ENCODE peak calls at places on chromosomes 6 and 20, in four cellular contexts. W is Peyer's patch, O is esophagus muscularis mucosa, J is psoas muscle. I is an unnamed sample.

GRCh38 chr6:162173448-162173847 is 554.1 kb downstream of the PRKN start:
- DNase-seq in W (no peak), O (no peak), J (no peak), I (no peak)

GRCh38 chr6:121590438-121590837 is 155.0 kb downstream of the GJA1 start:
- DNase-seq in W (no peak), O (no peak), J (no peak), I (no peak)

GRCh38 chr6:84515082-84515481 is 249.3 kb downstream of the TBX18 start:
- DNase-seq in W (no peak), O (no peak), J (no peak), I (no peak)

GRCh38 chr6:22204153-22204552 is 92.7 kb downstream of the PRL start:
- DNase-seq in W (no peak), O (no peak), J (no peak), I (no peak)

GRCh38 chr6:42279144-42279781 is 61.6 kb upstream of the MRPS10 start:
- DNase-seq in W (peak; percentile 83), O (no peak), J (peak; percentile 38), I (peak; percentile 22)

GRCh38 chr20:43975096-43975768 is 60.6 kb downstream of the TOX2 start:
- DNase-seq in W (no peak), O (no peak), J (no peak), I (no peak)

GRCh38 chr6:11434565-11435326 is 102.8 kb upstream of the TMEM170B start:
- DNase-seq in W (no peak), O (no peak), J (no peak), I (no peak)

GRCh38 chr6:7268362-7269310 is 44.4 kb downstream of the SSR1 start:
- DNase-seq in W (no peak), O (no peak), J (no peak), I (no peak)

GRCh38 chr20:61514018-61514755 is 262.1 kb downstream of the CDH4 start:
- DNase-seq in W (no peak), O (no peak), J (no peak), I (no peak)

GRCh38 chr20:41167481-41168253 is 30.3 kb downstream of the PLCG1 start:
- DNase-seq in W (peak; percentile 30), O (no peak), J (no peak), I (no peak)

GRCh38 chr6:100099189-100100074 is 105.4 kb upstream of the MCHR2 start:
- DNase-seq in W (no peak), O (no peak), J (no peak), I (no peak)

GRCh38 chr6:35016417-35017221 is 124.5 kb downstream of the TCP11 start:
- DNase-seq in W (no peak), O (peak; percentile 91), J (peak; percentile 32), I (no peak)

GRCh38 chr20:6709865-6710595 is 57.5 kb upstream of the BMP2 start:
- DNase-seq in W (no peak), O (no peak), J (no peak), I (no peak)

GRCh38 chr20:2005359-2005758 is 11.5 kb upstream of the PDYN start:
- DNase-seq in W (no peak), O (no peak), J (no peak), I (no peak)

GRCh38 chr6:146913842-146914562 is 290.2 kb upstream of the STXBP5 start:
- DNase-seq in W (no peak), O (no peak), J (peak; percentile 64), I (no peak)

GRCh38 chr20:17925940-17926300 is 42.7 kb downstream of the SNX5 start:
- DNase-seq in W (no peak), O (no peak), J (no peak), I (no peak)

GRCh38 chr6:128521302-128521632 is 868 bp upstream of the PTPRK start:
- DNase-seq in W (no peak), O (no peak), J (no peak), I (no peak)

GRCh38 chr6:165632194-165632593 is 30.8 kb downstream of the PDE10A start:
- DNase-seq in W (no peak), O (no peak), J (no peak), I (no peak)

GRCh38 chr6:146331008-146331407 is 212.6 kb upstream of the RAB32 start:
- DNase-seq in W (no peak), O (no peak), J (no peak), I (no peak)

GRCh38 chr6:13336553-13336952 is 8.2 kb upstream of the TBC1D7 start:
- DNase-seq in W (peak; percentile 86), O (peak; percentile 96), J (peak; percentile 78), I (peak; percentile 71)

GRCh38 chr6:97813881-97814280 is 530.9 kb upstream of the MMS22L start:
- DNase-seq in W (no peak), O (no peak), J (no peak), I (no peak)

GRCh38 chr20:13231031-13231752 is 10.1 kb downstream of the ISM1 start:
- DNase-seq in W (no peak), O (peak; percentile 57), J (no peak), I (peak; percentile 57)

GRCh38 chr6:145886228-145886956 is 71.8 kb upstream of the FBXO30 start:
- DNase-seq in W (no peak), O (no peak), J (no peak), I (no peak)

GRCh38 chr6:62393608-62394007 is 107.6 kb upstream of the KHDRBS2 start:
- DNase-seq in W (no peak), O (no peak), J (no peak), I (no peak)
- TF ChIP-seq CTCF in W (no peak), O (no peak), J (no peak), I (no peak)

DNA sequence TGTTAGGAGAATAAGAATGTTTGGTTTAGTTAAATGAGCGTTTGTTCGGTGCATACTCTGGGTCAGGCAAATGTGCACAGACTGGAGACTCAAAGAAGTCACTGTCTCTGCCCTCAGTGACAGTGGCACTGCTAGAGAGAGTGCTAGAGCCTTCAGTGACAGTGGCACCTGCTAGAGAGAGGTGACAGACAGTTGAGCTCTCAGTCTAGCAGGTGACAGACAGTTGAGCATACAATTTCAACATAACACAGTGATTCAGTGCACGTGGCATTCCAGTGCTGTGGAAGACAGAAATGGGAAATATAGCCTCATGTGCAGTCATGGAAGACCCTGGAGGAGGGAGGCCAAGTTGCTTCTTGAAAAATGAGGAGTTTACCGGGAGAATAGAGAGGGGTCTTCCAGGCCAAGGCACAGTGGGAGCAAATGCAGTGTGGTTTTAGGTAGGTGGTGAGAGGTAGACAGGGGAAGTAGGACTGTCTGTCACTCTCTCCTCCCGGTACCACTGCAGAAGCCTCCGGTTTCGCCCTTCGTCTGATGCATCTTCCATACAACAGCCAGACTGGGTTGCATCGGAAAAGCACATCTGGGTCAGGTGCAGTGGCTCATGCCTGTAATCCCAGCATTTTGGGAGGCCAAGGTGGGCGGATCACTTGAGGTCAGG is 107.9 kb upstream of the CLDN20 start:
- DNase-seq in W (no peak), O (no peak), J (no peak), I (no peak)
- H3K27ac ChIP-seq in W (no peak overlapping the region), O (no peak overlapping the region), J (peak overlapping the region; percentile 73), I (no peak overlapping the region)

GRCh38 chr6:32741203-32741960 is at the start of gene HLA-DQA2:
- DNase-seq in W (no peak), O (no peak), J (no peak), I (no peak)
- H3K27me3 ChIP-seq in W (no peaks in the 10 kb centered on the region), O (peaks cover 10% of the 10 kb centered on the region), J (peaks cover 4% of the 10 kb centered on the region), I (peaks cover 4% of the 10 kb centered on the region)

GRCh38 chr6:154737424-154737823 is 4.2 kb downstream of the SCAF8 start:
- DNase-seq in W (no peak), O (no peak), J (no peak), I (no peak)
- TF ChIP-seq CTCF in W (no peak), O (no peak), J (no peak), I (no peak)

DNA sequence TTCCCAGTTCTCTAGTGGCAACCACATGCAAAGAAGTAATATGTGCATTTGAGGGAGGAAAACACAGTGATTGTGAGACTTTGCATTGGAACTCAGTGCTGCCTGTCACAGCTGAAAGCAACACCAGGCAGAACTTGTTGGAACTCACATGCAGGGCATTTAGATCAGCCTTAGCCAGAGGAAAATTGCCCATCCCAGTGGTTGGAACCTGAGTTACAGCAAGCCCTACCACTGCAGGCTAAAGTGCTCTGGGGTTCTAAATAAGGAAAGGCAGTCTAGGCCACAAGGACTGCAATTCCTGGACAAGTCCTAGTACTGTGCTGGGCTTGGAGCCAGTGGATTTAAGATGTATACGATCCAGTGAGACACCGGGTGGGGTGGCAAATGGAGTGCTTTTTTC is 245.3 kb upstream of the UFL1 start:
- DNase-seq in W (no peak), O (no peak), J (no peak), I (no peak)
- H3K27ac ChIP-seq in W (no peak overlapping the region), O (no peak overlapping the region), J (no peak overlapping the region), I (no peak overlapping the region)